ENCODE peak calls at places on chromosomes 7 and 10, in ten cellular contexts. S is MM.1S, R is endothelial cell of umbilical vein, L is fibroblast of lung, T is H9, U is PC-3, M is OCI-LY7, Q is PC-9, N is HCT116, J is keratinocyte. V is an unnamed sample.

GRCh38 chr7:43584200-43584586 is 1.3 kb downstream of the STK17A start:
- DNase-seq in R (peak), U (peak), Q (peak), N (no peak), T (no peak), M (peak), L (peak), J (no peak), S (peak), V (peak)

GRCh38 chr7:149616898-149617297 is 119.3 kb upstream of the ZNF746 start:
- DNase-seq in L (no peak), N (no peak), Q (no peak), R (no peak), U (no peak), M (peak), S (no peak), T (no peak), J (no peak), V (no peak)

GRCh38 chr7:39741942-39742623 is 118.7 kb downstream of the RALA start:
- DNase-seq in Q (peak), L (peak), S (peak), J (no peak), M (no peak), T (peak), R (no peak), N (no peak), U (peak), V (peak)

GRCh38 chr10:102599565-102600327 is 44.5 kb upstream of the TRIM8 start:
- DNase-seq in M (no peak), S (no peak), Q (no peak), T (no peak), N (no peak), R (peak), L (no peak), U (no peak), J (no peak), V (no peak)

GRCh38 chr10:36608251-36608650 is 517.1 kb upstream of the ANKRD30A start:
- DNase-seq in N (no peak), Q (no peak), M (no peak), T (no peak), S (no peak), R (peak), U (peak), L (peak), J (no peak), V (peak)

GRCh38 chr10:98391578-98391991 is 23.4 kb downstream of the PYROXD2 start:
- DNase-seq in U (no peak), T (no peak), M (peak), Q (no peak), R (no peak), J (no peak), L (peak), N (no peak), S (no peak), V (no peak)

GRCh38 chr7:138741453-138741735 is 40.2 kb upstream of the SVOPL start:
- DNase-seq in Q (no peak), T (no peak), J (no peak), M (no peak), N (no peak), S (no peak), L (no peak), U (no peak), R (no peak), V (no peak)

GRCh38 chr10:43322321-43322720 is 49.1 kb upstream of the FXYD4 start:
- DNase-seq in T (no peak), S (no peak), L (no peak), N (no peak), J (no peak), M (no peak), R (no peak), Q (no peak), U (no peak), V (no peak)

GRCh38 chr7:149306854-149307253 is 44.9 kb downstream of the ZNF783 start:
- DNase-seq in J (no peak), Q (no peak), M (no peak), T (no peak), L (no peak), S (no peak), U (no peak), N (no peak), R (no peak), V (no peak)

GRCh38 chr7:23072916-23073315 is 32.7 kb upstream of the KLHL7 start:
- DNase-seq in U (no peak), Q (no peak), L (no peak), J (no peak), M (no peak), S (no peak), N (no peak), T (no peak), R (no peak), V (no peak)

GRCh38 chr7:130154131-130154500 is 51.1 kb downstream of the TMEM209 start:
- DNase-seq in M (no peak), L (no peak), T (no peak), Q (no peak), U (peak), R (no peak), J (no peak), S (peak), N (no peak), V (no peak)

GRCh38 chr10:106560925-106561640 is 603.4 kb downstream of the SORCS1 start:
- DNase-seq in L (peak), R (no peak), T (no peak), U (peak), M (no peak), S (no peak), J (no peak), Q (no peak), N (no peak), V (peak)

GRCh38 chr10:49334993-49335972 is 36.3 kb downstream of the C10orf71 start:
- DNase-seq in R (no peak), U (no peak), M (peak), J (no peak), T (no peak), L (no peak), S (no peak), N (no peak), Q (no peak), V (no peak)

GRCh38 chr10:52755297-52756062 is 17.1 kb downstream of the MBL2 start:
- DNase-seq in U (peak), T (no peak), R (no peak), N (no peak), Q (no peak), J (no peak), S (no peak), L (peak), M (no peak), V (peak)

GRCh38 chr10:76946268-76946667 is 691.3 kb downstream of the KCNMA1 start:
- DNase-seq in N (no peak), U (peak), S (no peak), R (no peak), L (peak), T (no peak), M (no peak), Q (no peak), J (no peak), V (peak)

GRCh38 chr10:99285846-99286245 is 43.3 kb upstream of the CNNM1 start:
- DNase-seq in S (no peak), M (no peak), J (no peak), Q (no peak), L (peak), R (no peak), U (no peak), T (no peak), N (no peak), V (peak)

GRCh38 chr10:4546500-4546899 is 279.5 kb upstream of the AKR1E2 start:
- DNase-seq in L (peak), M (no peak), N (peak), U (peak), Q (no peak), T (no peak), S (no peak), J (no peak), R (no peak), V (peak)

GRCh38 chr10:5565205-5565545 is 40.4 kb downstream of the CALML3 start:
- DNase-seq in Q (no peak), S (no peak), T (no peak), J (no peak), U (no peak), M (no peak), L (no peak), R (no peak), N (no peak), V (no peak)

GRCh38 chr7:37932993-37933392 is 12.6 kb downstream of the EPDR1 start:
- DNase-seq in M (no peak), T (no peak), R (no peak), S (no peak), U (no peak), Q (no peak), J (no peak), L (no peak), N (no peak), V (no peak)

GRCh38 chr7:1845536-1846311 is 175.6 kb downstream of the ELFN1 start:
- DNase-seq in N (no peak), S (no peak), T (no peak), M (no peak), U (no peak), Q (peak), R (no peak), J (no peak), L (no peak), V (no peak)

GRCh38 chr7:26429168-26429567 is 137.5 kb downstream of the SNX10 start:
- DNase-seq in J (no peak), L (no peak), N (no peak), S (no peak), M (no peak), Q (peak), T (no peak), R (no peak), U (peak), V (no peak)

GRCh38 chr10:49613160-49613881 is 516 bp upstream of the CHAT start:
- DNase-seq in U (no peak), J (no peak), R (no peak), S (no peak), M (no peak), L (no peak), T (peak), N (no peak), Q (no peak), V (no peak)

GRCh38 chr10:119233821-119234220 is 26.4 kb downstream of the GRK5 start:
- DNase-seq in Q (no peak), L (peak), U (no peak), J (no peak), R (peak), M (no peak), T (no peak), N (no peak), S (no peak), V (no peak)

GRCh38 chr10:43347997-43348396 is 23.4 kb upstream of the FXYD4 start:
- DNase-seq in N (no peak), S (no peak), M (peak), R (no peak), T (no peak), Q (no peak), U (no peak), L (no peak), J (peak), V (no peak)

GRCh38 chr10:92207061-92207460 is 83.8 kb downstream of the CPEB3 start:
- DNase-seq in J (no peak), M (no peak), Q (no peak), R (no peak), S (no peak), N (no peak), T (no peak), U (no peak), L (no peak), V (no peak)

GRCh38 chr10:97140284-97140846 is 45.4 kb downstream of the SLIT1 start:
- DNase-seq in M (no peak), L (no peak), N (no peak), J (no peak), S (no peak), Q (no peak), R (no peak), T (no peak), U (no peak), V (no peak)

GRCh38 chr7:55550838-55551537 is 21.3 kb downstream of the VOPP1 start:
- DNase-seq in M (no peak), R (no peak), N (no peak), J (no peak), Q (peak), L (no peak), U (no peak), S (no peak), T (no peak), V (no peak)

GRCh38 chr7:142567676-142568075 is 181.6 kb upstream of the PRSS1 start:
- DNase-seq in M (no peak), Q (no peak), J (no peak), U (no peak), R (no peak), N (no peak), T (peak), L (no peak), S (no peak), V (no peak)

GRCh38 chr10:22683995-22684305 is 30.4 kb downstream of the PIP4K2A start:
- DNase-seq in Q (no peak), R (no peak), M (peak), U (no peak), N (no peak), S (peak), L (peak), J (no peak), T (no peak), V (no peak)

GRCh38 chr10:34655286-34656170 is 159.6 kb downstream of the PARD3 start:
- DNase-seq in M (peak), T (no peak), S (peak), Q (peak), R (peak), L (peak), N (peak), J (peak), U (peak), V (peak)

GRCh38 chr10:3781458-3782098 is 3.4 kb downstream of the KLF6 start:
- DNase-seq in T (peak), U (peak), M (peak), R (peak), N (no peak), J (no peak), S (no peak), Q (no peak), L (peak), V (peak)

GRCh38 chr10:128096486-128097199 is 29.6 kb downstream of the MKI67 start:
- DNase-seq in R (no peak), M (no peak), Q (no peak), J (no peak), S (no peak), T (no peak), L (no peak), U (no peak), N (no peak), V (no peak)

DNA sequence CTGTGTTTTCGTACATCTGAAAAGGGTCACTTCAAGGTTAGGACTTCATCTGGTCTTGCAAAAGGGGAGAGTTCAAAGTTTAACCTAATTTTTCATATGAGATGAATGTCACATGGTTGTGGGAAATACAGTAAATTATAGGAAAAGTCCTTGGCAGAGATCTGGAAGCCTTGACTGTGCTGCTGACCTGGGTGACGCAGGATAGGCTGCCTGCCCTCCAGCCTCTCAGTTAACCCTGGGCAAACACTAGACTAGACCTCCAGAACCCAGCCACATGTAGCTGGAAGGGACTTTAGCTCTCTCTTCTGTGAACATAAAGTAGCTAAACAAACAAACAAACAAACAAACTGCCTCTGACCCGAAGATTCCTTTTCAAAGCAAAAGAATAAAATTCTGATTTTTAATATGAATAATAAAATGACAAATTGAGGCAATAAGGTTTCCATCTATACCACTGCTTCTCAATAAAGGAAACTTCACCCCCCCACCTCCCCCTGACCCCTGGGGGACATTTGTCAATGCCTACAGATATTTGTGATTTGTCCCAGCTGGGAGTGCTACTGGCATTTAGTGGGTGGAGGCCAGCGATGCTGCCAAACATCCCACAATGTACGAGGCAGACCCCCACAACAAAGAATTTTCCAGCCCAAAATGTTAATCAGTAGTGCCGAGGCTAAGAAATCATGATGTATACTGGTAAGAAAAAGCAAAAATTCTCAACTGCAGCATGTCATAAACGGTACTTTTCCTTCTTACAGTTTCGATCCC is 75.2 kb upstream of the PRR15 start:
- DNase-seq in S (no peak), T (no peak), Q (no peak), M (no peak), L (peak), R (no peak), N (no peak), U (no peak), J (no peak), V (no peak)
- H3K4me2 ChIP-seq in S (no peak), T (no peak), Q (peak), M (no peak), L (peak), R (peak), N (no peak), U (no peak), J (peak), V (peak)

GRCh38 chr10:527416-527815 is 162.1 kb downstream of the DIP2C start:
- DNase-seq in U (no peak), R (no peak), S (no peak), N (no peak), M (no peak), J (no peak), Q (no peak), T (no peak), L (peak), V (no peak)
- H3K4me2 ChIP-seq in U (no peak), R (no peak), S (no peak), N (no peak), M (peak), J (no peak), Q (no peak), T (no peak), L (no peak), V (no peak)

GRCh38 chr10:794382-794956 is 105.0 kb upstream of the DIP2C start:
- DNase-seq in S (no peak), L (peak), U (peak), R (no peak), T (peak), M (no peak), J (no peak), N (no peak), Q (no peak), V (no peak)

GRCh38 chr10:792083-792791 is 102.8 kb upstream of the DIP2C start:
- DNase-seq in L (no peak), T (peak), J (no peak), R (no peak), N (no peak), Q (no peak), M (no peak), S (no peak), U (no peak), V (no peak)

GRCh38 chr10:796233-796632 is 106.8 kb upstream of the DIP2C start:
- DNase-seq in M (no peak), Q (no peak), R (no peak), L (no peak), N (no peak), T (no peak), U (no peak), S (no peak), J (no peak), V (no peak)

GRCh38 chr10:792792-793100 is 103.3 kb upstream of the DIP2C start:
- DNase-seq in U (no peak), S (no peak), T (no peak), N (no peak), R (no peak), M (no peak), Q (no peak), J (no peak), L (peak), V (peak)

DNA sequence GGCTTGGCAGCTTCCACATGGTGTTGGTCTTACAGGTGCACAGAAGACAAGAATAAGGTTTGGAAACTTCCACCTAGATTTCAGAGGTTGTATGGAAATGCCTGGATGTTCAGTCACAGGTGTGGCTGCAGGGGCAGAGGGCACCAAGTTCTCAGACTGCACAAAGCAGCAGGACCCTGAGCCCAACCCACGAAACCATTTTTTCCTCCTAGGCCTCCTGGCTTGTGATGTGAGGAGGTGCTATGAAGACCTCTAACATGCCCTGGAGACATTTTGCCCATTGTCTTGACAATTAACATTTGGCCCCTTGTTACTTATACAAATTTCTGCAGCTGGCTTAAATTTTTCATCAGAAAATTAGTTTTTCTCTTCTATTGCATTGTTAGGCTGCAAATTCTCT is 107.7 kb upstream of the DIP2C start:
- DNase-seq in R (no peak), U (no peak), S (no peak), M (no peak), L (no peak), J (no peak), Q (no peak), N (no peak), T (no peak), V (no peak)
- H3K4me2 ChIP-seq in R (no peak), U (no peak), S (no peak), M (no peak), L (no peak), J (no peak), Q (no peak), N (no peak), T (no peak), V (no peak)

GRCh38 chr7:99102809-99103690 is 40.9 kb downstream of the SMURF1 start:
- DNase-seq in J (no peak), S (no peak), L (peak), N (no peak), M (no peak), R (peak), T (no peak), Q (peak), U (peak), V (peak)
- H3K4me2 ChIP-seq in J (peak), S (no peak), L (no peak), N (peak), M (no peak), R (peak), T (no peak), Q (peak), U (peak), V (peak)

GRCh38 chr10:11877506-11877905 is 54.4 kb downstream of the PROSER2 start:
- DNase-seq in R (no peak), U (no peak), T (no peak), N (no peak), M (no peak), S (no peak), J (no peak), L (no peak), Q (no peak), V (no peak)
- H3K4me2 ChIP-seq in R (no peak), U (no peak), T (no peak), N (peak), M (no peak), S (no peak), J (no peak), L (no peak), Q (peak), V (no peak)

GRCh38 chr7:75985009-75985517 is 9.3 kb downstream of the TMEM120A start:
- DNase-seq in Q (no peak), T (no peak), J (no peak), S (no peak), M (no peak), L (no peak), U (no peak), N (no peak), R (no peak), V (no peak)
- H3K4me2 ChIP-seq in Q (no peak), T (no peak), J (no peak), S (no peak), M (no peak), L (no peak), U (no peak), N (no peak), R (no peak), V (no peak)

V was measured in astrocyte.